ENCODE peak calls at places on chromosomes 16 and 17, in four cellular contexts. H, J, X and K are unnamed samples.

GRCh38 chr17:9566067-9566466 is 9.6 kb downstream of the STX8 start:
- DNase-seq in H (no peak), J (no peak), X (no peak), K (no peak)

GRCh38 chr17:26774291-26775218 is 519.4 kb upstream of the WSB1 start:
- DNase-seq in H (no peak), J (no peak), X (no peak), K (no peak)

GRCh38 chr17:71413935-71414334 is 706.9 kb upstream of the SOX9 start:
- DNase-seq in H (no peak), J (no peak), X (no peak), K (no peak)

GRCh38 chr17:17682293-17682736 is 1.1 kb downstream of the RAI1 start:
- DNase-seq in H (peak; percentile 33), J (peak; percentile 57), X (peak; percentile 75), K (peak; percentile 71)

GRCh38 chr16:55713103-55713502 is 57.3 kb downstream of the SLC6A2 start:
- DNase-seq in H (no peak), J (no peak), X (no peak), K (no peak)

GRCh38 chr17:82461827-82462524 is 3.4 kb downstream of the NARF start:
- DNase-seq in H (no peak), J (peak; percentile 78), X (no peak), K (no peak)

GRCh38 chr17:33949100-33949499 is 306.0 kb upstream of the CCL2 start:
- DNase-seq in H (no peak), J (no peak), X (no peak), K (no peak)

GRCh38 chr16:64712027-64712426 is 409.8 kb downstream of the CDH11 start:
- DNase-seq in H (no peak), J (no peak), X (no peak), K (no peak)

GRCh38 chr16:24367186-24367585 is 111.1 kb downstream of the CACNG3 start:
- DNase-seq in H (no peak), J (no peak), X (no peak), K (no peak)

GRCh38 chr16:85556456-85557082 is 56.6 kb upstream of the GSE1 start:
- DNase-seq in H (peak; percentile 69), J (peak; percentile 63), X (no peak), K (peak; percentile 63)

GRCh38 chr17:55660171-55660886 is 62.3 kb downstream of the TMEM100 start:
- DNase-seq in H (no peak), J (no peak), X (no peak), K (no peak)

GRCh38 chr16:79707867-79708266 is 107.3 kb upstream of the MAF start:
- DNase-seq in H (peak; percentile 54), J (peak; percentile 53), X (no peak), K (no peak)

GRCh38 chr17:35795007-35795870 is at the start of gene MMP28:
- DNase-seq in H (no peak), J (peak; percentile 64), X (peak; percentile 37), K (no peak)

GRCh38 chr17:46732754-46733398 is 85.6 kb downstream of the WNT3 start:
- DNase-seq in H (no peak), J (no peak), X (no peak), K (no peak)

GRCh38 chr17:50635720-50636144 is 1.1 kb downstream of the ABCC3 start:
- DNase-seq in H (no peak), J (no peak), X (no peak), K (no peak)

GRCh38 chr17:65797809-65798208 is 236.4 kb upstream of the AXIN2 start:
- DNase-seq in H (no peak), J (no peak), X (no peak), K (no peak)

GRCh38 chr16:1645914-1646525 is 32.1 kb upstream of the JPT2 start:
- DNase-seq in H (no peak), J (no peak), X (peak; percentile 38), K (no peak)

GRCh38 chr17:37650419-37651003 is 7.3 kb upstream of the DDX52 start:
- DNase-seq in H (peak; percentile 6), J (no peak), X (peak; percentile 30), K (no peak)

GRCh38 chr16:48526058-48526957 is 83.7 kb downstream of the N4BP1 start:
- DNase-seq in H (no peak), J (peak; percentile 57), X (no peak), K (peak; percentile 78)

GRCh38 chr16:65600629-65601028 is 478.8 kb upstream of the CDH11 start:
- DNase-seq in H (no peak), J (no peak), X (no peak), K (no peak)

DNA sequence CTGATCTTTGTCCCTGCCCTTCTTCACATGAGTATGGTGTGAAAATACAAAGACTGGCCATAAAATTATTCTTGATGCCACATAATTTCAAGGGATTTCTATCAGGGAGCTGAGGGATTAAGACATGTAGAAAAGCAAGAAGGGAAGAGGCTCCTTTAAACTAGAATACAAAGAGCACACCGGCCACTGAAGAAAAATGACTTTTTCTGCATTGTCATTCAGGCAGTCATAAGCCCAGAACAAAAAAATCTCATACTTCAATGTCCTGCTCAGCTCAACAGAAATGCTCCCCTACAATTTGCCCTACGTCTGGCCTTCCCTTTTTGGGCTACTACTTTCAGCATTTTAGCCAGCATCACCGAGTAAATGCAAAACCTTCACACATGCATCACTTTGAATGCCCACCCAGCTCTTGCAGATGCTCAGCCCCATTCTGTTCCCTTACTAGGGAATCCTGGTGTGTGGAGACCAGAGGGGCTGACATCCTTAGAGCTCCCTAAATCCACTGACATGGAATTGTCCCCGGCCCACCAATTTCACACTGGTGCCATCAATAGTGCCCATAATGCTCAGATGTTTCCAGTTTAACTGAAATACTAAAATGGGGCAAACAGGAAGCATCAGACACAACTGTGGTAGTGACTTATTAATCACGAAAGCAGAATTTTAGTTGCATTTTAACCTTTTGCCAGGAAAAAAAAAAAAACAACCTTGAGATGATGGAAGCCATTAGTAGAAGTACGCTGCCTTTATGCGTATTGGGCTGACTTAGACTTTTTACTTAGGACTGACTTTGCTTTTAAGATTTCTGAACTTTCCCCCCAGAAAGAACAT is 2.7 kb downstream of the MAP3K14 start:
- DNase-seq in H (no peak), J (no peak), X (no peak), K (no peak)
- H3K27ac ChIP-seq in H (peak overlapping the region; percentile 98), J (peak overlapping the region; percentile 96), X (no peak overlapping the region), K (peak overlapping the region; percentile 87)

DNA sequence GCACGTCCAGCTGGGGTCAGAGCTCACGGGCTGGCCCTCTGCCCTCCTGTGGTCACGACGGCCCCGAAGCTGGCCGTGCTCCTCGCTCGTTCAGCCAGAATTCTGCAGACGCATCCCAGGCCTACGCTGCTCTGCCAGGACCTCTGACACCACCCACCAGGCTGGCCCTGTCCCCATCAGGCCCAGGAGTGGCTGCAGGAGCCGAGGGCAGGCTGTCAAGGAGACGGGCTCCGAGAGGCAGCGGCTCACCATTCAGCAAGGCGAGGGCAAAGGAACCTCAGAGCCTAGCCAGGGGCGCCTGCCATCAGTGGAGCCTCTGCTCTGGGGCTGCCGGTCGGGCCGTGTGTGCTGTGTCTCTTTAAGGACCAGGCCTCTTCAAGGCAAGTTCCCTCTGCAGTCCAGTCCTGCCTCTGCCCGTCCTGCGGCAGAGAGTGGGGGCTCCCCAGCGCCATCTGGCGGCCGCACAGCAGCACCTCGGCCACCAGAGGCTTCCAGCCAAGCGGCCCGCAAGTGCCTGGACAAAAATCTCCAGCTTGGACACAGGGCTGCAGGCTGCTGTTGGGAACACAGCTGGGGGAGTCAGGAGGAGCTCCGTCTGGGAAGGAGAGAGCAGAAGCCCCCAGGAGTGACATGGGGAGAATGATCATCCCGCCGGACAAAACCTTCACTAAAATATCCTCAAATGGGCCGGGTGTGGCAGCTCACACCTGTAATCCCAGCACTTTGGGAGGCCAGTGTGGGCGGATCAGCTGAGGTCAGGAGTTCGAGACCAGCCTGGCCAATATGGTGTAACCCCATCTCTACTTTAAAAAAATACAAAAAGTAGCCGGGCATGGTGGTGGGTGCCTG is 7.4 kb upstream of the ABR start:
- DNase-seq in H (peak; percentile 86), J (peak; percentile 86), X (peak; percentile 63), K (peak; percentile 85)
- H3K4me3 ChIP-seq in H (peak overlapping the region; percentile 54), J (peak overlapping the region; percentile 26), X (no peak overlapping the region), K (no peak overlapping the region)

GRCh38 chr17:45108051-45108450 is 24.3 kb downstream of the PLCD3 start:
- DNase-seq in H (no peak), J (no peak), X (no peak), K (no peak)
- H3K27ac ChIP-seq in H (no peak overlapping the region), J (peak overlapping the region; percentile 39), X (no peak overlapping the region), K (no peak overlapping the region)

GRCh38 chr17:77371117-77371887 is 230.5 kb downstream of the SEC14L1 start:
- DNase-seq in H (no peak), J (peak; percentile 73), X (peak; percentile 28), K (no peak)
- H3K4me3 ChIP-seq in H (peak overlapping the region; percentile 96), J (no peak overlapping the region), X (no peak overlapping the region), K (no peak overlapping the region)

GRCh38 chr17:80751070-80751459 is 206.4 kb downstream of the RPTOR start:
- DNase-seq in H (no peak), J (no peak), X (no peak), K (no peak)
- H3K27ac ChIP-seq in H (no peak overlapping the region), J (peak overlapping the region; percentile 47), X (peak overlapping the region; percentile 74), K (no peak overlapping the region)